ENCODE peak calls at places on chromosomes 6 and 20, in nine cellular contexts. D, I, P, Y, F, M, G, H and V are unnamed samples.

GRCh38 chr6:70246118-70246517 is 56.8 kb downstream of the COL9A1 start:
- DNase-seq in D (no peak), I (no peak), P (no peak), Y (no peak), F (no peak), M (peak; percentile 16), G (no peak), H (no peak), V (no peak)

GRCh38 chr6:1860756-1861369 is 251.1 kb downstream of the FOXC1 start:
- DNase-seq in D (no peak), I (no peak), P (no peak), Y (no peak), F (no peak), M (no peak), G (no peak), H (no peak), V (no peak)

GRCh38 chr20:10322073-10323012 is 103.7 kb downstream of the SNAP25 start:
- DNase-seq in D (no peak), I (no peak), P (no peak), Y (peak; percentile 55), F (no peak), M (no peak), G (no peak), H (no peak), V (no peak)

GRCh38 chr20:13017235-13017634 is 8.5 kb downstream of the SPTLC3 start:
- DNase-seq in D (no peak), I (no peak), P (no peak), Y (peak; percentile 74), F (no peak), M (no peak), G (no peak), H (no peak), V (no peak)

GRCh38 chr6:15317934-15318902 is 72.3 kb downstream of the JARID2 start:
- DNase-seq in D (no peak), I (no peak), P (no peak), Y (no peak), F (no peak), M (no peak), G (no peak), H (no peak), V (no peak)

GRCh38 chr6:47294990-47295389 is 14.7 kb downstream of the TNFRSF21 start:
- DNase-seq in D (no peak), I (no peak), P (no peak), Y (no peak), F (no peak), M (no peak), G (no peak), H (no peak), V (no peak)

GRCh38 chr6:155408981-155409380 is 46.7 kb downstream of the NOX3 start:
- DNase-seq in D (no peak), I (no peak), P (no peak), Y (no peak), F (no peak), M (peak; percentile 65), G (no peak), H (no peak), V (no peak)

GRCh38 chr20:44624152-44624551 is 27.3 kb downstream of the ADA start:
- DNase-seq in D (no peak), I (no peak), P (no peak), Y (no peak), F (no peak), M (no peak), G (no peak), H (no peak), V (no peak)

GRCh38 chr6:70221025-70221714 is 81.7 kb downstream of the COL9A1 start:
- DNase-seq in D (peak; percentile 12), I (no peak), P (peak; percentile 13), Y (peak; percentile 26), F (no peak), M (peak; percentile 71), G (no peak), H (no peak), V (no peak)

GRCh38 chr6:105302617-105303128 is 100.2 kb downstream of the PREP start:
- DNase-seq in D (no peak), I (no peak), P (no peak), Y (no peak), F (no peak), M (peak; percentile 41), G (no peak), H (no peak), V (no peak)

GRCh38 chr20:60857708-60858107 is 394.4 kb upstream of the CDH4 start:
- DNase-seq in D (no peak), I (no peak), P (no peak), Y (peak; percentile 83), F (no peak), M (no peak), G (no peak), H (no peak), V (no peak)

GRCh38 chr6:159100011-159100788 is 55.4 kb upstream of the TAGAP start:
- DNase-seq in D (no peak), I (no peak), P (no peak), Y (no peak), F (no peak), M (no peak), G (no peak), H (no peak), V (no peak)

GRCh38 chr6:159098636-159099106 is 53.9 kb upstream of the TAGAP start:
- DNase-seq in D (no peak), I (no peak), P (no peak), Y (no peak), F (no peak), M (no peak), G (no peak), H (no peak), V (no peak)

GRCh38 chr6:159100789-159101182 is 56.0 kb upstream of the TAGAP start:
- DNase-seq in D (no peak), I (no peak), P (no peak), Y (no peak), F (no peak), M (no peak), G (no peak), H (no peak), V (no peak)

GRCh38 chr6:159097256-159097655 is 52.5 kb upstream of the TAGAP start:
- DNase-seq in D (no peak), I (no peak), P (no peak), Y (no peak), F (no peak), M (no peak), G (no peak), H (no peak), V (no peak)

DNA sequence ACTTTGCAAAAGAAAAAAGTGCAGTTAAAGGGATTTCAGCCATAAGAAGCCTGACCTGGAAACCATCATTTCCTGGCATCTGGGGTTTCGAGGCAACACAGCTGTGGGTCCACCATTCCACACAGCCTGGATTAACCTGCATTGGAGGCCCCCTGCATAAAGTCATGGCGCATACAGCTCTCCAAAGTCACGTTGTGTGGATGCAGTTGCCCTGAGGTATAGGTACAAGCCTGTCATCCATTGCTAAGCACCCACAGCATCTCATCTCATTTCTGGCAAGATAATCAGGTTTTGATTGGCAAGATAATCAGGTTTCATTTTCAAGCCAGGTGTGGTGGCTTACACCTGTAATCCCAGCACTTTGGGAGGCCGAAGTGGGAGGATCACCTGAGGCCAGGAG is 54.5 kb upstream of the TAGAP start:
- DNase-seq in D (no peak), I (no peak), P (no peak), Y (no peak), F (no peak), M (no peak), G (no peak), H (no peak), V (no peak)
- H3K4me3 ChIP-seq in D (no peak overlapping the region), I (no peak overlapping the region), P (no peak overlapping the region), Y (no peak overlapping the region), F (no peak overlapping the region), M (no peak overlapping the region), G (no peak overlapping the region), H (no peak overlapping the region), V (no peak overlapping the region)

DNA sequence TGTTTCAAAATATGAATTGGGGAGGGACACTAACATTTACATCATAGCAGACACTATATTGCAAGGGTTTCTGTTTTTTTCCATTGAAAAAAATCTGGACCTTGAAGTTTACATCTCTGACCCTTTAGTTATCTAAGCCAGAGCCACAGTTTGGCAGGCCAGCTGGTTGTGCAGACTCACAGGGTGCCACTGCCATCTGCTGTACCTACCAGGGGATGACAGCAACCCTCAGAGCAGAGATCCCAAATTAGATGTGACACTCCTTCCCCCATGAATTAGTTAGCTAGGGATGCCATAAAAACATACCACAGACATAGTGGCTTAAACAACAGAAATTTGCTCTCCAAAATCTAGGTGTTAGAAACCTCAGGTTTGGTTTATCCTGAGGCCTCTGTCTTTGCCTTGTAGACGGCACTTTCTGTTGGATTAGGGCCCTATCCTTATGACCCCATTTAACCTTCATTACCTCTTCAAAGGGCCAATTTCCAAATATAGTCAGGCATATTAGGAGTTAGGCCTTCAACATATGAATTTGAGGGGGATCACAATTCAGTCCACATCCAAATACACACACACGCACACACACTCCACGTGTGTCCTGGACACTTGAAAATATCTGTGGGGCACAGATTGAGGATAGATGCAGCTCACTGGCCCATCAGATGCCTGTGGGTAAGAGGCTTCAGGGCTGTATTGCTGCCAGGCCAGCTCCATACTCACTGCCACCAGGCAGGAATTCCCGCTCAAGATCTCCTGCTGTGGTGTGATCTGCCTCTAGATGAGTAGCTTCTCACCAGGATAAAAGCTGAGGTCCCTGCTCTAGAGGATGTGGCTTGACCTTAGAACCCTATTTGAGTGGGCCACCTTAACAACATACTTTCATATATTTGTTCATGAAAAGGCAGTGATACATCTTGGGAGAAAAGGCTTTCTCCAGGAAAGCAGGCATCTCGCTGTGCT is 166.1 kb upstream of the RNF217 start:
- DNase-seq in D (peak; percentile 41), I (no peak), P (no peak), Y (peak; percentile 23), F (no peak), M (peak; percentile 55), G (peak; percentile 22), H (no peak), V (no peak)
- TF ChIP-seq CTCF in D (peak; percentile 84), I (no peak), P (peak; percentile 91), Y (peak; percentile 56), F (peak; percentile 74), M (peak; percentile 85), G (peak; percentile 72), H (peak; percentile 28), V (peak; percentile 93)

DNA sequence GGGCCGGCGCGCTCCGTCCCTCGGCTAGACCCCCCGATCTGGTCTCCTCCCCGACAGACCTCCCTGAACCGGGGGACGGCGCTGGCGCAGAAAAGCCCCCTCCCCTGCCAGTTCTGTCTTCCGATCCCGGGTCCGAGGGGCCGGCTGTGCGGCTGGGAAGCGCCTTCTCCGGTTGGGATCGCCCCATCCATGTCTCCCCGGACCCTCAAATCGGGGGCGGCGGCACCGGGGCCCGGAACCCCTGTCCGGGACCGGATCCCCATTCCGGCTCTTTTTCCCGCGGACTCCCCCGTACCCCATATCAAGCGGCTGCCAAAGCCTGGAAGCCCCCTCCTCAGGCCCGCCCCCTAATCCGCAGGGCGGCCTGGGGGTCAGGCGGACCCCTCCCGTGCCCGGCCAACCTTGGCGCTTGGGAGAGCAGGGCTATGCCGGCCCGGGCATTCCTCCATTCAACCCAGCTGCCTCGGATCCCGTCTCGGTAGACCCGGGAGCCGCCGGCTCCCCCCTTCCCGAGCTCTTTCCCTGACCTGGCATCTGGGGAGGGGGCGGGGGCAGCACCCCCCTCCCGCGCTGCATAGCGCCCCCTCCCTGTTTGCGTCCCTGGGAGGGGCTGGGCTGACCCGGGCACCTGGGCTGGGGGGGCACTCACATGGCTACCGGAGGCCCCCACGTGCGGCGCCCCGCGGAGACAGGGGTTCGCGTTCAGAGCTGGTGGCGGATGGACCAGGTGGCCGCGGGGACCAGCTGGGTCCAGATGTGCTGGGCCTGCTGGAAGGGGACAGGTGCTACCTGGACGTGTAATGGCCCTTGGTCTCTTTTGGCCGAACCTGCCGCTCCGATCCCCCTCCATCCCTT is 645 bp downstream of the DLGAP4 start:
- DNase-seq in D (no peak), I (no peak), P (no peak), Y (no peak), F (no peak), M (peak; percentile 45), G (no peak), H (no peak), V (no peak)
- H3K4me3 ChIP-seq in D (no peak overlapping the region), I (no peak overlapping the region), P (peak overlapping the region; percentile 13), Y (no peak overlapping the region), F (no peak overlapping the region), M (peak overlapping the region; percentile 89), G (peak overlapping the region; percentile 51), H (peak overlapping the region; percentile 38), V (no peak overlapping the region)

GRCh38 chr20:54219751-54220426 is 12.0 kb downstream of the PFDN4 start:
- DNase-seq in D (peak; percentile 38), I (no peak), P (no peak), Y (peak; percentile 68), F (peak; percentile 48), M (peak; percentile 42), G (no peak), H (no peak), V (no peak)
- TF ChIP-seq CTCF in D (peak; percentile 57), I (no peak), P (peak; percentile 70), Y (peak; percentile 76), F (peak; percentile 92), M (peak; percentile 57), G (peak; percentile 70), H (peak; percentile 32), V (peak; percentile 61)